ENCODE peak calls at places on chromosome 15, in eight cellular contexts. C, N, P, D, E, B, U and A are unnamed samples.

GRCh38 chr15:94844188-94844532 is 612.8 kb downstream of the MCTP2 start:
- DNase-seq in B (no peak), D (no peak), E (no peak), N (no peak), C (no peak), U (no peak), P (no peak), A (no peak)

GRCh38 chr15:62344806-62345539 is 179.9 kb upstream of the C2CD4B start:
- DNase-seq in B (peak), U (no peak), E (peak), P (peak), N (peak), D (peak), C (no peak), A (no peak)

GRCh38 chr15:31476411-31476810 is 149.8 kb downstream of the KLF13 start:
- DNase-seq in D (no peak), N (no peak), P (no peak), U (no peak), B (no peak), E (no peak), C (no peak), A (no peak)

GRCh38 chr15:30859091-30859874 is 44.4 kb upstream of the FAN1 start:
- DNase-seq in N (no peak), E (no peak), B (no peak), D (peak), C (no peak), U (no peak), P (no peak), A (no peak)

GRCh38 chr15:32981536-32981935 is 213.0 kb downstream of the FMN1 start:
- DNase-seq in D (no peak), U (no peak), C (no peak), E (no peak), P (no peak), N (no peak), B (no peak), A (no peak)

GRCh38 chr15:100601158-100601557 is 826 bp downstream of the LINS1 start:
- DNase-seq in E (peak), U (no peak), D (peak), B (peak), N (no peak), C (no peak), P (peak), A (no peak)

GRCh38 chr15:51114437-51115119 is 19.9 kb upstream of the TNFAIP8L3 start:
- DNase-seq in P (no peak), N (no peak), U (no peak), B (no peak), D (no peak), C (no peak), E (no peak), A (no peak)

GRCh38 chr15:80214979-80215378 is 37.0 kb downstream of the CTXND1 start:
- DNase-seq in B (no peak), U (no peak), D (no peak), E (no peak), N (no peak), P (no peak), C (no peak), A (no peak)

GRCh38 chr15:87563840-87564239 is 692.7 kb downstream of the NTRK3 start:
- DNase-seq in C (no peak), D (no peak), E (no peak), U (no peak), P (no peak), N (no peak), B (no peak), A (no peak)

GRCh38 chr15:64071931-64072765 is 21.5 kb downstream of the CIAO2A start:
- DNase-seq in B (no peak), C (no peak), P (no peak), N (no peak), U (no peak), D (no peak), E (no peak), A (no peak)

GRCh38 chr15:65423150-65423976 is 616 bp upstream of the IGDCC4 start:
- DNase-seq in E (no peak), D (no peak), P (no peak), U (no peak), B (no peak), N (no peak), C (no peak), A (no peak)

GRCh38 chr15:70201376-70201775 is 103.7 kb upstream of the TLE3 start:
- DNase-seq in B (no peak), E (no peak), P (no peak), N (no peak), U (no peak), C (no peak), D (peak), A (no peak)

GRCh38 chr15:73081321-73081958 is 29.2 kb downstream of the NEO1 start:
- DNase-seq in D (peak), P (no peak), C (no peak), E (no peak), U (no peak), N (peak), B (peak), A (no peak)

GRCh38 chr15:31102049-31102321 is 460 bp upstream of the TRPM1 start:
- DNase-seq in P (no peak), E (no peak), N (no peak), B (no peak), D (no peak), U (no peak), C (no peak), A (no peak)

GRCh38 chr15:99895956-99896311 is 162.7 kb upstream of the LYSMD4 start:
- DNase-seq in U (no peak), P (no peak), B (no peak), D (no peak), N (no peak), C (no peak), E (no peak), A (no peak)

GRCh38 chr15:39144613-39145012 is 436.3 kb upstream of the THBS1 start:
- DNase-seq in C (no peak), D (no peak), U (no peak), B (no peak), E (no peak), P (no peak), N (no peak), A (no peak)

GRCh38 chr15:70585707-70586034 is 177.7 kb downstream of the UACA start:
- DNase-seq in B (no peak), E (no peak), C (no peak), D (no peak), N (no peak), U (no peak), P (no peak), A (no peak)

GRCh38 chr15:89999676-90000174 is 1.4 kb upstream of the ZNF710 start:
- DNase-seq in D (no peak), N (no peak), C (no peak), U (no peak), P (no peak), E (no peak), B (no peak), A (no peak)

GRCh38 chr15:82140859-82141258 is 95.0 kb upstream of the MEX3B start:
- DNase-seq in B (peak), C (no peak), P (no peak), D (no peak), U (no peak), E (no peak), N (no peak), A (no peak)

GRCh38 chr15:98718426-98719168 is 70.3 kb downstream of the IGF1R start:
- DNase-seq in C (no peak), B (no peak), N (no peak), U (no peak), P (no peak), D (no peak), E (no peak), A (no peak)

GRCh38 chr15:67945951-67946700 is 106.3 kb upstream of the RNU6-1 start:
- DNase-seq in N (no peak), U (peak), P (no peak), C (no peak), B (peak), E (no peak), D (no peak), A (no peak)

GRCh38 chr15:50411870-50412269 is 12.3 kb upstream of the USP8 start:
- DNase-seq in C (no peak), P (no peak), N (no peak), B (no peak), U (no peak), D (no peak), E (no peak), A (no peak)

GRCh38 chr15:40932625-40933519 is 3.7 kb downstream of the DLL4 start:
- DNase-seq in E (no peak), N (no peak), U (no peak), D (no peak), P (peak), B (no peak), C (no peak), A (no peak)

GRCh38 chr15:89167267-89168176 is 53.9 kb downstream of the RLBP1 start:
- DNase-seq in E (peak), N (peak), D (peak), P (no peak), U (no peak), C (no peak), B (peak), A (peak)